ENCODE peak calls at places on chromosomes 5 and 9, in nine cellular contexts. D is Caki2; R is DMS79; X is occipital lobe; K is amniotic stem cell; J is stimulated activated CD8-positive, alpha-beta memory T cell treated with anti-CD3 and anti-CD28 coated beads, Interleukin-4, amount 100 ng/mL, for 48 hours; I is activated gamma-delta T cell treated with Interleukin-2 at 50 U/mL for 16 hours; N is mucosa of gallbladder; Q is AG04449. U is an unnamed sample.
A peak's percentile ranks its signal among the peaks of the same experiment; 100 is the strongest.

GRCh38 chr9:136849960-136850865 is 1.0 kb downstream of the PHPT1 start:
- DNase-seq in D (no peak), R (no peak), X (no peak), K (no peak), J (no peak), I (no peak), N (no peak), Q (no peak), U (no peak)

GRCh38 chr9:38142201-38142600 is 73.2 kb upstream of the SHB start:
- DNase-seq in D (no peak), R (no peak), X (no peak), K (peak; percentile 17), J (no peak), I (no peak), N (no peak), Q (peak; percentile 19), U (no peak)

GRCh38 chr5:150734579-150735384 is 24.0 kb downstream of the DCTN4 start:
- DNase-seq in D (no peak), R (no peak), X (no peak), K (no peak), J (peak; percentile 46), I (no peak), N (peak; percentile 38), Q (no peak), U (peak; percentile 40)

GRCh38 chr9:37997636-37998374 is 71.2 kb downstream of the SHB start:
- DNase-seq in D (no peak), R (no peak), X (no peak), K (no peak), J (no peak), I (no peak), N (no peak), Q (no peak), U (no peak)

GRCh38 chr5:132294728-132295504 is 722 bp downstream of the SLC22A4 start:
- DNase-seq in D (peak; percentile 67), R (no peak), X (no peak), K (peak; percentile 37), J (peak; percentile 86), I (peak; percentile 63), N (peak; percentile 38), Q (no peak), U (peak; percentile 80)

GRCh38 chr9:20557890-20558608 is 64.2 kb downstream of the MLLT3 start:
- DNase-seq in D (no peak), R (peak; percentile 56), X (no peak), K (no peak), J (no peak), I (no peak), N (no peak), Q (no peak), U (peak; percentile 20)

GRCh38 chr9:5481744-5482027 is 28.6 kb upstream of the PDCD1LG2 start:
- DNase-seq in D (no peak), R (no peak), X (no peak), K (no peak), J (no peak), I (no peak), N (no peak), Q (no peak), U (no peak)

GRCh38 chr5:65034782-65035181 is 266.1 kb downstream of the CWC27 start:
- DNase-seq in D (no peak), R (no peak), X (no peak), K (no peak), J (no peak), I (no peak), N (no peak), Q (no peak), U (peak; percentile 13)

GRCh38 chr5:132439521-132440206 is 50.9 kb downstream of the IRF1 start:
- DNase-seq in D (no peak), R (no peak), X (no peak), K (peak; percentile 82), J (no peak), I (no peak), N (peak; percentile 69), Q (peak; percentile 88), U (peak; percentile 66)

GRCh38 chr9:36924071-36924470 is 110.0 kb downstream of the PAX5 start:
- DNase-seq in D (peak; percentile 70), R (no peak), X (no peak), K (peak; percentile 60), J (peak; percentile 40), I (no peak), N (no peak), Q (peak; percentile 42), U (no peak)

GRCh38 chr9:112334319-112334828 is 955 bp upstream of the PTBP3 start:
- DNase-seq in D (peak; percentile 62), R (no peak), X (no peak), K (no peak), J (peak; percentile 67), I (peak; percentile 36), N (no peak), Q (no peak), U (peak; percentile 20)

GRCh38 chr9:15856591-15856990 is 303.7 kb downstream of the CCDC171 start:
- DNase-seq in D (no peak), R (no peak), X (no peak), K (no peak), J (no peak), I (no peak), N (no peak), Q (peak; percentile 63), U (no peak)

GRCh38 chr5:132779961-132780360 is 2.9 kb upstream of the SEPTIN8 start:
- DNase-seq in D (no peak), R (no peak), X (no peak), K (no peak), J (no peak), I (no peak), N (no peak), Q (no peak), U (no peak)

GRCh38 chr5:139131062-139131856 is 66.9 kb downstream of the SIL1 start:
- DNase-seq in D (no peak), R (peak; percentile 52), X (peak; percentile 75), K (no peak), J (no peak), I (no peak), N (no peak), Q (no peak), U (peak; percentile 9)

GRCh38 chr5:124528838-124529237 is 217.6 kb downstream of the ZNF608 start:
- DNase-seq in D (no peak), R (no peak), X (no peak), K (no peak), J (no peak), I (no peak), N (no peak), Q (no peak), U (no peak)

GRCh38 chr5:74334434-74335364 is 305.8 kb downstream of the ENC1 start:
- DNase-seq in D (no peak), R (no peak), X (no peak), K (no peak), J (no peak), I (no peak), N (no peak), Q (no peak), U (no peak)

GRCh38 chr5:147140558-147140957 is 94.3 kb upstream of the STK32A start:
- DNase-seq in D (no peak), R (no peak), X (no peak), K (no peak), J (no peak), I (no peak), N (peak; percentile 58), Q (no peak), U (no peak)

GRCh38 chr9:136297766-136298735 is 5.8 kb downstream of the CCDC187 start:
- DNase-seq in D (no peak), R (no peak), X (no peak), K (no peak), J (no peak), I (no peak), N (no peak), Q (no peak), U (no peak)

GRCh38 chr9:132370592-132370991 is 15.8 kb upstream of the SETX start:
- DNase-seq in D (no peak), R (no peak), X (no peak), K (no peak), J (no peak), I (no peak), N (no peak), Q (no peak), U (no peak)

GRCh38 chr5:154485092-154485491 is 7.1 kb upstream of the HAND1 start:
- DNase-seq in D (no peak), R (peak; percentile 16), X (no peak), K (no peak), J (no peak), I (no peak), N (no peak), Q (no peak), U (no peak)

GRCh38 chr5:149995385-149996085 is 4.9 kb downstream of the TIGD6 start:
- DNase-seq in D (no peak), R (no peak), X (peak; percentile 38), K (no peak), J (no peak), I (no peak), N (no peak), Q (no peak), U (no peak)

GRCh38 chr5:40221255-40221654 is 458.5 kb upstream of the PTGER4 start:
- DNase-seq in D (no peak), R (no peak), X (no peak), K (no peak), J (no peak), I (no peak), N (no peak), Q (no peak), U (no peak)

GRCh38 chr9:123176230-123176629 is 92.2 kb downstream of the STRBP start:
- DNase-seq in D (no peak), R (no peak), X (no peak), K (no peak), J (no peak), I (no peak), N (no peak), Q (no peak), U (no peak)

GRCh38 chr9:79390077-79390673 is 181.6 kb upstream of the TLE4 start:
- DNase-seq in D (no peak), R (no peak), X (no peak), K (no peak), J (no peak), I (no peak), N (no peak), Q (no peak), U (no peak)

GRCh38 chr9:14051459-14051858 is 262.5 kb downstream of the NFIB start:
- DNase-seq in D (no peak), R (no peak), X (no peak), K (no peak), J (no peak), I (no peak), N (no peak), Q (no peak), U (no peak)

GRCh38 chr5:2688586-2688985 is 62.9 kb downstream of the IRX2 start:
- DNase-seq in D (no peak), R (no peak), X (no peak), K (no peak), J (no peak), I (no peak), N (no peak), Q (no peak), U (no peak)

GRCh38 chr5:14160116-14160515 is 17.0 kb downstream of the TRIO start:
- DNase-seq in D (no peak), R (no peak), X (no peak), K (no peak), J (no peak), I (no peak), N (no peak), Q (no peak), U (no peak)

GRCh38 chr5:62720036-62720441 is 141.4 kb downstream of the LRRC70 start:
- DNase-seq in D (peak; percentile 44), R (peak; percentile 8), X (no peak), K (no peak), J (no peak), I (peak; percentile 4), N (peak; percentile 31), Q (no peak), U (no peak)

GRCh38 chr9:2134391-2134790 is 119.2 kb downstream of the SMARCA2 start:
- DNase-seq in D (no peak), R (no peak), X (no peak), K (no peak), J (no peak), I (no peak), N (no peak), Q (no peak), U (no peak)

GRCh38 chr5:42813533-42813932 is 1.8 kb upstream of the SELENOP start:
- DNase-seq in D (no peak), R (no peak), X (no peak), K (no peak), J (no peak), I (no peak), N (no peak), Q (no peak), U (no peak)

GRCh38 chr5:107248065-107248695 is 422.6 kb downstream of the EFNA5 start:
- DNase-seq in D (peak; percentile 23), R (no peak), X (no peak), K (peak; percentile 12), J (peak; percentile 67), I (peak; percentile 5), N (peak; percentile 52), Q (no peak), U (peak; percentile 59)